ENCODE peak calls at places on chromosomes 6 and 20, in seven cellular contexts. One of them, this sample, is unnamed.

GRCh38 chr6:150598858-150599198 is 857 bp upstream of the PLEKHG1 start:
- DNase-seq in sigmoid colon: no peak
- DNase-seq in transverse colon: no peak
- DNase-seq in breast epithelium: no peak
- DNase-seq in spleen: no peak
- DNase-seq in HCT116: no peak
- DNase-seq in gastrocnemius medialis: no peak
- DNase-seq in this sample: no peak

GRCh38 chr6:3286641-3287171 is 28.0 kb downstream of the PSMG4 start:
- DNase-seq in sigmoid colon: peak
- DNase-seq in transverse colon: peak
- DNase-seq in breast epithelium: peak
- DNase-seq in spleen: peak
- DNase-seq in HCT116: no peak
- DNase-seq in gastrocnemius medialis: no peak
- DNase-seq in this sample: no peak

GRCh38 chr6:169205176-169206160 is 48.2 kb downstream of the THBS2 start:
- DNase-seq in sigmoid colon: peak
- DNase-seq in transverse colon: no peak
- DNase-seq in breast epithelium: no peak
- DNase-seq in spleen: no peak
- DNase-seq in HCT116: no peak
- DNase-seq in gastrocnemius medialis: no peak
- DNase-seq in this sample: no peak

GRCh38 chr6:42100029-42100901 is 42.2 kb downstream of the C6orf132 start:
- DNase-seq in sigmoid colon: no peak
- DNase-seq in transverse colon: peak
- DNase-seq in breast epithelium: no peak
- DNase-seq in spleen: no peak
- DNase-seq in HCT116: no peak
- DNase-seq in gastrocnemius medialis: no peak
- DNase-seq in this sample: peak

GRCh38 chr6:43673444-43674063 is 14.0 kb downstream of the MRPS18A start:
- DNase-seq in sigmoid colon: no peak
- DNase-seq in transverse colon: no peak
- DNase-seq in breast epithelium: no peak
- DNase-seq in spleen: no peak
- DNase-seq in HCT116: no peak
- DNase-seq in gastrocnemius medialis: no peak
- DNase-seq in this sample: no peak

GRCh38 chr6:39590994-39591393 is 134.2 kb downstream of the KIF6 start:
- DNase-seq in sigmoid colon: no peak
- DNase-seq in transverse colon: no peak
- DNase-seq in breast epithelium: no peak
- DNase-seq in spleen: no peak
- DNase-seq in HCT116: no peak
- DNase-seq in gastrocnemius medialis: no peak
- DNase-seq in this sample: no peak

GRCh38 chr20:32624687-32625345 is 39.7 kb upstream of the NOL4L start:
- DNase-seq in sigmoid colon: no peak
- DNase-seq in transverse colon: no peak
- DNase-seq in breast epithelium: no peak
- DNase-seq in spleen: no peak
- DNase-seq in HCT116: no peak
- DNase-seq in gastrocnemius medialis: no peak
- DNase-seq in this sample: no peak

GRCh38 chr6:31737315-31738047 is 1.2 kb upstream of the CLIC1 start:
- DNase-seq in sigmoid colon: no peak
- DNase-seq in transverse colon: peak
- DNase-seq in breast epithelium: no peak
- DNase-seq in spleen: no peak
- DNase-seq in HCT116: no peak
- DNase-seq in gastrocnemius medialis: no peak
- DNase-seq in this sample: no peak

GRCh38 chr6:82118150-82118562 is 129.4 kb downstream of the IBTK start:
- DNase-seq in sigmoid colon: no peak
- DNase-seq in transverse colon: no peak
- DNase-seq in breast epithelium: no peak
- DNase-seq in spleen: no peak
- DNase-seq in HCT116: no peak
- DNase-seq in gastrocnemius medialis: no peak
- DNase-seq in this sample: no peak

GRCh38 chr6:4889701-4890100 is 113.5 kb downstream of the CDYL start:
- DNase-seq in sigmoid colon: no peak
- DNase-seq in transverse colon: no peak
- DNase-seq in breast epithelium: no peak
- DNase-seq in spleen: no peak
- DNase-seq in HCT116: no peak
- DNase-seq in gastrocnemius medialis: no peak
- DNase-seq in this sample: no peak

GRCh38 chr20:5947276-5947675 is 3.1 kb downstream of the TRMT6 start:
- DNase-seq in sigmoid colon: no peak
- DNase-seq in transverse colon: no peak
- DNase-seq in breast epithelium: no peak
- DNase-seq in spleen: no peak
- DNase-seq in HCT116: no peak
- DNase-seq in gastrocnemius medialis: no peak
- DNase-seq in this sample: no peak

GRCh38 chr20:54061106-54061881 is 9.1 kb downstream of the BCAS1 start:
- DNase-seq in sigmoid colon: no peak
- DNase-seq in transverse colon: no peak
- DNase-seq in breast epithelium: no peak
- DNase-seq in spleen: no peak
- DNase-seq in HCT116: no peak
- DNase-seq in gastrocnemius medialis: no peak
- DNase-seq in this sample: no peak

GRCh38 chr20:4060054-4060795 is 44.9 kb upstream of the RNF24 start:
- DNase-seq in sigmoid colon: peak
- DNase-seq in transverse colon: peak
- DNase-seq in breast epithelium: peak
- DNase-seq in spleen: peak
- DNase-seq in HCT116: no peak
- DNase-seq in gastrocnemius medialis: no peak
- DNase-seq in this sample: no peak

GRCh38 chr6:78967191-78967590 is 99.8 kb downstream of the IRAK1BP1 start:
- DNase-seq in sigmoid colon: no peak
- DNase-seq in transverse colon: no peak
- DNase-seq in breast epithelium: no peak
- DNase-seq in spleen: no peak
- DNase-seq in HCT116: no peak
- DNase-seq in gastrocnemius medialis: no peak
- DNase-seq in this sample: no peak

GRCh38 chr6:144215402-144215931 is 65.2 kb downstream of the STX11 start:
- DNase-seq in sigmoid colon: no peak
- DNase-seq in transverse colon: peak
- DNase-seq in breast epithelium: no peak
- DNase-seq in spleen: peak
- DNase-seq in HCT116: no peak
- DNase-seq in gastrocnemius medialis: no peak
- DNase-seq in this sample: peak

GRCh38 chr20:23926941-23927872 is 47.7 kb upstream of the CST5 start:
- DNase-seq in sigmoid colon: no peak
- DNase-seq in transverse colon: no peak
- DNase-seq in breast epithelium: no peak
- DNase-seq in spleen: no peak
- DNase-seq in HCT116: no peak
- DNase-seq in gastrocnemius medialis: no peak
- DNase-seq in this sample: no peak

GRCh38 chr6:7106752-7107577 is 796 bp upstream of the RREB1 start:
- DNase-seq in sigmoid colon: peak
- DNase-seq in transverse colon: peak
- DNase-seq in breast epithelium: no peak
- DNase-seq in spleen: peak
- DNase-seq in HCT116: no peak
- DNase-seq in gastrocnemius medialis: peak
- DNase-seq in this sample: peak

GRCh38 chr20:32012159-32012682 is 2.0 kb downstream of the CCM2L start:
- DNase-seq in sigmoid colon: no peak
- DNase-seq in transverse colon: no peak
- DNase-seq in breast epithelium: no peak
- DNase-seq in spleen: peak
- DNase-seq in HCT116: no peak
- DNase-seq in gastrocnemius medialis: no peak
- DNase-seq in this sample: no peak

GRCh38 chr6:128474933-128475332 is 45.5 kb downstream of the PTPRK start:
- DNase-seq in sigmoid colon: no peak
- DNase-seq in transverse colon: no peak
- DNase-seq in breast epithelium: no peak
- DNase-seq in spleen: no peak
- DNase-seq in HCT116: no peak
- DNase-seq in gastrocnemius medialis: no peak
- DNase-seq in this sample: no peak

GRCh38 chr6:151422981-151423380 is 28.9 kb downstream of the RMND1 start:
- DNase-seq in sigmoid colon: no peak
- DNase-seq in transverse colon: no peak
- DNase-seq in breast epithelium: no peak
- DNase-seq in spleen: no peak
- DNase-seq in HCT116: no peak
- DNase-seq in gastrocnemius medialis: no peak
- DNase-seq in this sample: no peak

GRCh38 chr20:51622004-51622874 is 79.7 kb upstream of the NFATC2 start:
- DNase-seq in sigmoid colon: no peak
- DNase-seq in transverse colon: no peak
- DNase-seq in breast epithelium: no peak
- DNase-seq in spleen: no peak
- DNase-seq in HCT116: no peak
- DNase-seq in gastrocnemius medialis: no peak
- DNase-seq in this sample: no peak

GRCh38 chr6:52423971-52424381 is 3.8 kb downstream of the EFHC1 start:
- DNase-seq in sigmoid colon: no peak
- DNase-seq in transverse colon: no peak
- DNase-seq in breast epithelium: no peak
- DNase-seq in spleen: no peak
- DNase-seq in HCT116: no peak
- DNase-seq in gastrocnemius medialis: no peak
- DNase-seq in this sample: no peak

GRCh38 chr6:43269273-43270007 is 26.2 kb downstream of the TTBK1 start:
- DNase-seq in sigmoid colon: no peak
- DNase-seq in transverse colon: peak
- DNase-seq in breast epithelium: no peak
- DNase-seq in spleen: no peak
- DNase-seq in HCT116: no peak
- DNase-seq in gastrocnemius medialis: no peak
- DNase-seq in this sample: peak

DNA sequence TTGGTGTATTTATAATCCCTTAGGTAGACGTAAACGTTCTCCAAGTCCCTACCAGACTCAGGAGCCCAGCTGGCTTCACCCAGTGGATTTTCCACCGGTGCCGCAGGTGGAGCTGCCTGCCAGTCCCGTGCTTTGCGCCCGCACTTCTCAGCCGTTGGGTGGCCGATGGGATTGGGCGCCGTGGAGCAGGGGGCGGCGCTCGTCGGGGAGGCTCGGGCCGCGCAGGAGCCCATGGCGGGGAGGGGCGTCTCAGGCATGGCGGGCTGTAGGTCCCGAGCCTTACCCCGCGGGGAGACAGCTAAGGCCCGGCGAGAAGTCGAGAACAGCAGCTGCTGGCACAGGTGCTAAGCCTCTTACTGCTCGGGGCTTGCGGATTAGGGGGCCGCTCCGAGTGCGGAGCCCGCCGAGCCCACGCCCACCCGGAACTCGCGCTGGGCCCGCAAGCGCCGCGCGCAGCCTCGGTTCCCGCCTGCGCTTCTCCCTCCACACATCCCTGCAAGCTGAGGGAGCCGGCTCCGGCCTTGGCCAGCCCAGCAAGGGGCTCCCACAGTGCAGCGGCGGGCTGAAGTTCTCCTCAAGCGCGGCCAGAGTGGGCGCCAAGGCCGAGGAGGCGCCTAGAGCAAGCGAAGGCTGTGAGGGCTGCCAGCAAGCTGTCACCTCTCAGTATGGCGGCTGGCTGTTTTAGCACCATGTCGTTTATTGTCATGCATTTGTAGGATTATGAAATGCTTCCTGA is 57.3 kb downstream of the TRIM27 start:
- DNase-seq in sigmoid colon: peak
- DNase-seq in transverse colon: peak
- DNase-seq in breast epithelium: peak
- DNase-seq in spleen: peak
- DNase-seq in HCT116: no peak
- DNase-seq in gastrocnemius medialis: no peak
- DNase-seq in this sample: peak
- TF ChIP-seq POLR2A in sigmoid colon: no peak
- TF ChIP-seq POLR2A in transverse colon: peak
- TF ChIP-seq POLR2A in breast epithelium: no peak
- TF ChIP-seq POLR2A in spleen: no peak
- TF ChIP-seq POLR2A in HCT116: no peak
- TF ChIP-seq POLR2A in gastrocnemius medialis: no peak
- TF ChIP-seq POLR2A in this sample: peak

GRCh38 chr20:63707558-63708300 is at the start of the genes ARFRP1 and ZGPAT:
- DNase-seq in sigmoid colon: peak
- DNase-seq in transverse colon: peak
- DNase-seq in breast epithelium: peak
- DNase-seq in spleen: peak
- DNase-seq in HCT116: peak
- DNase-seq in gastrocnemius medialis: peak
- DNase-seq in this sample: peak
- TF ChIP-seq POLR2A in sigmoid colon: no peak
- TF ChIP-seq POLR2A in transverse colon: peak
- TF ChIP-seq POLR2A in breast epithelium: peak
- TF ChIP-seq POLR2A in spleen: peak
- TF ChIP-seq POLR2A in HCT116: peak
- TF ChIP-seq POLR2A in gastrocnemius medialis: peak
- TF ChIP-seq POLR2A in this sample: peak

DNA sequence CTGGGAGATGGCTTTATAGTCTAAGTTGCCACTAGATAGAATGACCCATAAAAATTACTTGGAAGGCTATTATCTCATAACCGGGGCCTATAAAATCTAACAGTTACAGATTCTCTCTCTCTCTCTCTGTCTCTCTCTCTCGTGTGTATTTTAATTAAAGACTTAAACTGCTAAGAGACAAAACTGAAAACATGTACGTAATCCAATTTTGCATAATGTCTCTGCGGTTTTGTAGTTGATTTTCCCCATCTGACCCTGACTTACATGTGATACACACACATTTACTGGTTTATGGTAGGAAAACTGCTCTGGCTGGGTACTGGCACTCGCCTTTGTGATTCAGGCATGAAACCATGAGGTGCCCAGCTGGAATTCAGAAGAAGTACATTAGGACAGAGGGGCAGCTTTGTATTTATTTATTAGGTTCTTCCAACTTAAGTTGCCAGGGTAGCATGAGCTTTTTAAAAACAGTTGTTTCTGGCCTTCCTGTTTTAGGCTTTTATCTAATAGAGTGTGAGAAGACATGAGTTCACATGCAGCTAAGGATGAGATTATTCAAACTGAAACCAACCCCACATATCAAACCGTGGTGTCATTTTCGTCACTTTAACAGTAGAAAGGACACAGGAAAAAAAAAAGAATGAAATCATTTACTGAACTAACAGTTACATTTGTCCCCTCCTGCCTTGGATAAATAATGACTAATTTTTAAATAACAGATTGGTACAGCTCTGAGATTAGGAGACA is 182.5 kb downstream of the GMPR start:
- DNase-seq in sigmoid colon: no peak
- DNase-seq in transverse colon: peak
- DNase-seq in breast epithelium: no peak
- DNase-seq in spleen: no peak
- DNase-seq in HCT116: no peak
- DNase-seq in gastrocnemius medialis: no peak
- DNase-seq in this sample: no peak
- TF ChIP-seq POLR2A in sigmoid colon: no peak
- TF ChIP-seq POLR2A in transverse colon: no peak
- TF ChIP-seq POLR2A in breast epithelium: no peak
- TF ChIP-seq POLR2A in spleen: no peak
- TF ChIP-seq POLR2A in HCT116: no peak
- TF ChIP-seq POLR2A in gastrocnemius medialis: no peak
- TF ChIP-seq POLR2A in this sample: no peak

GRCh38 chr6:113586413-113586812 is 270.7 kb upstream of the MARCKS start:
- DNase-seq in sigmoid colon: no peak
- DNase-seq in transverse colon: no peak
- DNase-seq in breast epithelium: no peak
- DNase-seq in spleen: no peak
- DNase-seq in HCT116: no peak
- DNase-seq in gastrocnemius medialis: no peak
- DNase-seq in this sample: no peak
- TF ChIP-seq POLR2A in sigmoid colon: no peak
- TF ChIP-seq POLR2A in transverse colon: no peak
- TF ChIP-seq POLR2A in breast epithelium: no peak
- TF ChIP-seq POLR2A in spleen: no peak
- TF ChIP-seq POLR2A in HCT116: no peak
- TF ChIP-seq POLR2A in gastrocnemius medialis: no peak
- TF ChIP-seq POLR2A in this sample: no peak